ENCODE peak calls at places on chromosome 16, in four cellular contexts. O is transverse colon, X is A549, K is ascending aorta. P is an unnamed sample.

GRCh38 chr16:85335584-85336492 is 223.6 kb upstream of the CIBAR2 start:
- DNase-seq in K (no peak), O (peak; percentile 66), X (no peak), P (no peak)

GRCh38 chr16:17775061-17775460 is 304.3 kb upstream of the XYLT1 start:
- DNase-seq in O (no peak), K (no peak), X (no peak), P (no peak)

GRCh38 chr16:85168732-85169256 is 56.5 kb upstream of the CIBAR2 start:
- DNase-seq in X (peak; percentile 60), O (peak; percentile 47), K (no peak), P (no peak)

GRCh38 chr16:75019007-75019406 is 20.2 kb downstream of the ZNRF1 start:
- DNase-seq in O (no peak), K (no peak), X (no peak), P (no peak)

GRCh38 chr16:79801550-79802090 is 201.1 kb upstream of the MAF start:
- DNase-seq in X (no peak), O (no peak), K (no peak), P (no peak)

GRCh38 chr16:11497329-11497805 is 89.4 kb downstream of the LITAF start:
- DNase-seq in X (peak; percentile 88), O (peak; percentile 81), K (peak; percentile 94), P (peak; percentile 93)

GRCh38 chr16:53612003-53612402 is 91.7 kb downstream of the RPGRIP1L start:
- DNase-seq in K (no peak), X (no peak), O (no peak), P (no peak)

GRCh38 chr16:86383488-86384262 is 126.7 kb upstream of the FOXF1 start:
- DNase-seq in X (peak; percentile 25), K (no peak), O (no peak), P (no peak)

GRCh38 chr16:58022601-58023371 is 2.8 kb upstream of the MMP15 start:
- DNase-seq in O (peak; percentile 71), X (no peak), K (no peak), P (peak; percentile 77)

GRCh38 chr16:85910073-85910853 is 11.3 kb downstream of the IRF8 start:
- DNase-seq in X (no peak), O (no peak), K (no peak), P (no peak)

GRCh38 chr16:17117906-17118577 is 352.7 kb downstream of the XYLT1 start:
- DNase-seq in K (no peak), X (no peak), O (no peak), P (no peak)

GRCh38 chr16:86167061-86167460 is 268.1 kb downstream of the IRF8 start:
- DNase-seq in X (no peak), K (no peak), O (peak; percentile 17), P (no peak)

DNA sequence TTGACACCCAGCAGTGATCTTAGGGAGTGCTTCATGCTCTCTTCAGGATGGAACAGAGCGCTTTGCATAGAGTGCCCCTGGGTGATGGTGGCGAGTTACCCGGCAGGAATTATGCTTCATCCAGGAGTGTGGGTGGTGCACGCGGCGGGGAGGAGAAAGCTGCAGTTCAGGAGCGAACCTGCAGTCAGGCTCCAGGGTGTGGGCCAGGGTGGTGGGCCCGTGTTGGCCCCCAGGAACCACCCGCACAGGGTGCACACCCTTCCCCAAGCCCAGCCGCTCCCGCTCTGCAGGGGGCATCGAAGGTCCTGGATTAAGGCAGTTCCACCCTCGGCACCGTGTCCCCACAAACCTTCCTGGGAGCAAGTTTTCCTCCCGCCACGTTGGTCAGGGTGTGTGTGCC is 3.9 kb downstream of the RAB40C start:
- DNase-seq in X (no peak), K (no peak), O (no peak), P (no peak)
- H3K4me3 ChIP-seq in X (no peak overlapping the region), K (no peak overlapping the region), O (peak overlapping the region; percentile 2), P (peak overlapping the region; percentile 87)

DNA sequence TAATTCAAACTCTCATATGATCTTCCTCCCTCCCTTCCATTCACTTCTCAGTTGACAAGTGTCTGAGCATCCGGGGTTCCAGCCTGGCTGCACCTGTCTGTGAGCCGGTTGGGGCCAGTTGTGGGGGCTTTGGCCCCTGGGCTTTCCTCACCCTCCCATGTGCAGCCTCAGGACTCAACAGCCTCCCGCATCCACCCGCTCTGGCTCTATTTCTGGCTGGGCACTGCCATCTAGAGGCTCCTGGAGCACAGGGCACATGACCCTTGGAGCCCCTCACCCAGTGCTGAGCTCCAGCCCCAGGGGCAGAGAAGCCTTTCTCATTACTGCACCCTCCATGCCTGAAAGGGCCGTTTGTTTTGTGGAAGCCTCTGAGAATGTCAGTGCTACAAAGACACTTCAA is 43.3 kb downstream of the HAPSTR1 start:
- DNase-seq in O (peak; percentile 63), X (peak; percentile 69), K (no peak), P (no peak)
- TF ChIP-seq CTCF in O (peak; percentile 51), X (peak; percentile 77), K (peak; percentile 50), P (peak; percentile 46)

DNA sequence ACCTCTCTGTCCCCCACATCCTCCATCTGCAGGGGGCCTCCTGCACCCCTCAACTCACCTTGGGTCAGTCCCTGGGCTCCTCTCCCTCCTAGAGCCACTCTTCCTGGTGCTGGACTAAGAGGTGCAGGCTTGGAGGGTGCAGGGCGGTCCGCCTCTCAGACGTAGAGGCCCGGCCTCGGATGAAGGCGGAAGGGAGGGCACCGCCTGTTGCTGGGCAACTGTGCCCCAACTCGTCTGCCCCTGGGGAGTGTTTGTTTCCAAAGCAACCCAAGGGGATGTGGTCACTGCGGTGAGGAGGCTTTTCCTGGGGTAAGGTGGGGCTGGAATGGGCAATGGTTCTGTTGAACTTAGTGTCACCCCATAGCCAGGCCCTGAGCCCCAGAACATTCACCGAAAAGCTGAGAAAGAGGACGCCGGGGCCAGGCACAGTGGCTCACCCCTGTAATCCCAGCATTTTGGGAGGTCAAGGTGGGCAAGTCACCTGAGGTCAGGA is at the start of gene C16orf54:
- DNase-seq in K (peak; percentile 56), O (peak; percentile 87), X (no peak), P (no peak)
- H3K4me3 ChIP-seq in K (no peak within 1 kb of the TSS), O (peak within 1 kb of the TSS; percentile 26), X (no peak within 1 kb of the TSS), P (peak within 1 kb of the TSS; percentile 18)

GRCh38 chr16:1449201-1449788 is 4.9 kb upstream of the CCDC154 start:
- DNase-seq in K (no peak), X (no peak), O (no peak), P (no peak)

GRCh38 chr16:1450841-1451240 is 6.5 kb upstream of the CCDC154 start:
- DNase-seq in K (no peak), X (no peak), O (no peak), P (no peak)

GRCh38 chr16:1448536-1449116 is 4.3 kb upstream of the CCDC154 start:
- DNase-seq in O (no peak), K (no peak), X (no peak), P (no peak)

GRCh38 chr16:1451702-1452392 is 7.5 kb upstream of the CCDC154 start:
- DNase-seq in X (no peak), K (no peak), O (no peak), P (no peak)

GRCh38 chr16:1450218-1450617 is 5.9 kb upstream of the CCDC154 start:
- DNase-seq in O (no peak), X (no peak), K (no peak), P (peak; percentile 30)
- TF ChIP-seq CTCF in O (no peak), X (no peak), K (no peak), P (no peak)

GRCh38 chr16:5459863-5460262 is 362.3 kb upstream of the EEF2KMT start:
- DNase-seq in X (no peak), K (no peak), O (no peak), P (no peak)

GRCh38 chr16:5461141-5461540 is 363.5 kb upstream of the EEF2KMT start:
- DNase-seq in K (no peak), X (no peak), O (no peak), P (no peak)

GRCh38 chr16:5465714-5466113 is 368.1 kb upstream of the EEF2KMT start:
- DNase-seq in X (no peak), K (no peak), O (no peak), P (no peak)

GRCh38 chr16:5461574-5461973 is 364.0 kb upstream of the EEF2KMT start:
- DNase-seq in K (no peak), O (no peak), X (no peak), P (no peak)

GRCh38 chr16:5460701-5461100 is 363.1 kb upstream of the EEF2KMT start:
- DNase-seq in O (no peak), K (no peak), X (no peak), P (no peak)
- H3K4me3 ChIP-seq in O (no peak overlapping the region), K (no peak overlapping the region), X (no peak overlapping the region), P (no peak overlapping the region)

GRCh38 chr16:49696414-49697101 is 159.4 kb downstream of the ZNF423 start:
- DNase-seq in X (no peak), O (no peak), K (no peak), P (no peak)
- TF ChIP-seq CTCF in X (no peak), O (no peak), K (no peak), P (no peak)

GRCh38 chr16:66254106-66254505 is 112.4 kb upstream of the CDH5 start:
- DNase-seq in X (no peak), O (no peak), K (no peak), P (no peak)

GRCh38 chr16:66247516-66248089 is 118.9 kb upstream of the CDH5 start:
- DNase-seq in X (no peak), O (peak; percentile 19), K (no peak), P (no peak)

GRCh38 chr16:66248096-66248495 is 118.4 kb upstream of the CDH5 start:
- DNase-seq in K (no peak), O (peak; percentile 37), X (no peak), P (no peak)

GRCh38 chr16:66251406-66252160 is 114.9 kb upstream of the CDH5 start:
- DNase-seq in K (no peak), X (no peak), O (no peak), P (no peak)

DNA sequence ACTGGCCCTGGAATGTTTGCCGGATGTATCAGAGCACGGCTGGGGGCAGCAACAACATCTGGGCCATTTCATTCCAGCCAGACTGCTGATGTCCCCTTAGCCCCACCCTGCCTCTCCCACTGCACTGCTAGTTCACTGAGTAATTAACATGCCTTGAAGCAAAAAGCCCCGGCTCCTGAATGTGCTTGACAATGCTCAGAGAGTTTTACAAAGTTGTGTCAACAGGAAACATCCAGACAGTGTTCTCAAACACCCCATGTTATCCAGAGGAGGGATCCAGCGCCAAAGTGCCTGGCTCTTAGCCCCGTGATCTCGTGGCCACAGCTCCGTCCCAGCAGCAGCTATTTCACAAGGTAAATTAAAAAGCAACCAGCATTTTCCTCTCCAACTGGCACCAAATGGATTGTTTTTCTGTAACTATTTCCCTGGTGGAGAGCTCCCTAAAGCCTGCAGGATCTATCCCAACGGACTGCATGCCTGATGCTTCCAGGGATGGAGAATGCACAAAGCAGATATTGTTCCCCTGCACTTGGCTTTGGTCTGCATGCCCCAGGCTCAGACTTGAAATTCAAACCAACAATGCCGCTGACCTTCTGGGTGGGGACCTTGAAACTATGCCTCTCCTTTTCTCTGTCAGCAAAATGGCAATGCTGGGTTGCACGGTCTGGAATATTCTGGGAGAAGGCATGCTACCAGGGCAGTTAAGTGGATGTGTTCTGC is 115.6 kb upstream of the CDH5 start:
- DNase-seq in K (no peak), X (no peak), O (peak; percentile 48), P (no peak)
- H3K4me3 ChIP-seq in K (no peak overlapping the region), X (no peak overlapping the region), O (no peak overlapping the region), P (no peak overlapping the region)

GRCh38 chr16:87851601-87852000 is 17.7 kb downstream of the SLC7A5 start:
- DNase-seq in K (no peak), O (no peak), X (no peak), P (no peak)
- TF ChIP-seq CTCF in K (no peak), O (no peak), X (no peak), P (no peak)

GRCh38 chr16:4944333-4945281 is 7.7 kb upstream of the PPL start:
- DNase-seq in X (peak; percentile 89), O (peak; percentile 84), K (peak; percentile 90), P (no peak)
- H3K4me3 ChIP-seq in X (no peak overlapping the region), O (no peak overlapping the region), K (no peak overlapping the region), P (no peak overlapping the region)

P was measured in dorsolateral prefrontal cortex.